ENCODE peak calls at places on chromosomes 6 and 20, in nine cellular contexts. One of them, this sample, is unnamed. For H3K36me3, the result is how much of the 10 kb centered on the place peaks cover.

GRCh38 chr6:29792123-29793035 is 35.2 kb upstream of the HLA-G start:
- DNase-seq in thyroid gland: peak
- DNase-seq in prostate gland: peak
- DNase-seq in CD8-positive, alpha-beta memory T cell: peak
- DNase-seq in heart left ventricle: peak
- DNase-seq in fibroblast of lung: no peak
- DNase-seq in GM23338: peak
- DNase-seq in naive thymus-derived CD4-positive, alpha-beta T cell: peak
- DNase-seq in MM.1S: peak
- DNase-seq in this sample: peak

GRCh38 chr20:1827974-1828785 is 67.0 kb upstream of the SIRPA start:
- DNase-seq in GM23338: no peak
- DNase-seq in thyroid gland: no peak
- DNase-seq in CD8-positive, alpha-beta memory T cell: no peak
- DNase-seq in naive thymus-derived CD4-positive, alpha-beta T cell: no peak
- DNase-seq in MM.1S: no peak
- DNase-seq in prostate gland: peak
- DNase-seq in heart left ventricle: peak
- DNase-seq in fibroblast of lung: peak
- DNase-seq in this sample: no peak

GRCh38 chr6:139452176-139452876 is 77.9 kb upstream of the CITED2 start:
- DNase-seq in naive thymus-derived CD4-positive, alpha-beta T cell: no peak
- DNase-seq in fibroblast of lung: peak
- DNase-seq in MM.1S: no peak
- DNase-seq in GM23338: no peak
- DNase-seq in heart left ventricle: no peak
- DNase-seq in thyroid gland: no peak
- DNase-seq in prostate gland: no peak
- DNase-seq in CD8-positive, alpha-beta memory T cell: no peak
- DNase-seq in this sample: no peak

GRCh38 chr6:5619249-5619648 is 357.9 kb downstream of the FARS2 start:
- DNase-seq in heart left ventricle: no peak
- DNase-seq in GM23338: no peak
- DNase-seq in prostate gland: no peak
- DNase-seq in CD8-positive, alpha-beta memory T cell: peak
- DNase-seq in thyroid gland: no peak
- DNase-seq in MM.1S: no peak
- DNase-seq in naive thymus-derived CD4-positive, alpha-beta T cell: peak
- DNase-seq in fibroblast of lung: no peak
- DNase-seq in this sample: no peak

GRCh38 chr6:158663465-158664167 is 13.8 kb downstream of the SYTL3 start:
- DNase-seq in naive thymus-derived CD4-positive, alpha-beta T cell: peak
- DNase-seq in prostate gland: peak
- DNase-seq in thyroid gland: peak
- DNase-seq in CD8-positive, alpha-beta memory T cell: no peak
- DNase-seq in fibroblast of lung: no peak
- DNase-seq in MM.1S: no peak
- DNase-seq in heart left ventricle: no peak
- DNase-seq in GM23338: peak
- DNase-seq in this sample: no peak

GRCh38 chr6:5556011-5556410 is 294.7 kb downstream of the FARS2 start:
- DNase-seq in thyroid gland: no peak
- DNase-seq in CD8-positive, alpha-beta memory T cell: no peak
- DNase-seq in prostate gland: no peak
- DNase-seq in GM23338: no peak
- DNase-seq in MM.1S: no peak
- DNase-seq in naive thymus-derived CD4-positive, alpha-beta T cell: no peak
- DNase-seq in heart left ventricle: no peak
- DNase-seq in fibroblast of lung: no peak
- DNase-seq in this sample: no peak

GRCh38 chr6:53326372-53327016 is 22.3 kb downstream of the ELOVL5 start:
- DNase-seq in MM.1S: no peak
- DNase-seq in heart left ventricle: peak
- DNase-seq in prostate gland: peak
- DNase-seq in fibroblast of lung: peak
- DNase-seq in thyroid gland: peak
- DNase-seq in CD8-positive, alpha-beta memory T cell: no peak
- DNase-seq in naive thymus-derived CD4-positive, alpha-beta T cell: no peak
- DNase-seq in GM23338: no peak
- DNase-seq in this sample: no peak

GRCh38 chr6:44582930-44583329 is 195.4 kb downstream of the CDC5L start:
- DNase-seq in CD8-positive, alpha-beta memory T cell: no peak
- DNase-seq in fibroblast of lung: no peak
- DNase-seq in MM.1S: no peak
- DNase-seq in naive thymus-derived CD4-positive, alpha-beta T cell: no peak
- DNase-seq in prostate gland: no peak
- DNase-seq in heart left ventricle: no peak
- DNase-seq in GM23338: no peak
- DNase-seq in thyroid gland: no peak
- DNase-seq in this sample: no peak

GRCh38 chr6:105593805-105594231 is 190.9 kb upstream of the PREP start:
- DNase-seq in GM23338: no peak
- DNase-seq in prostate gland: peak
- DNase-seq in CD8-positive, alpha-beta memory T cell: no peak
- DNase-seq in heart left ventricle: no peak
- DNase-seq in MM.1S: no peak
- DNase-seq in naive thymus-derived CD4-positive, alpha-beta T cell: no peak
- DNase-seq in thyroid gland: peak
- DNase-seq in fibroblast of lung: peak
- DNase-seq in this sample: no peak

GRCh38 chr20:5845686-5846651 is 95.8 kb downstream of the SHLD1 start:
- DNase-seq in MM.1S: peak
- DNase-seq in prostate gland: no peak
- DNase-seq in fibroblast of lung: peak
- DNase-seq in heart left ventricle: no peak
- DNase-seq in thyroid gland: no peak
- DNase-seq in GM23338: peak
- DNase-seq in naive thymus-derived CD4-positive, alpha-beta T cell: peak
- DNase-seq in CD8-positive, alpha-beta memory T cell: peak
- DNase-seq in this sample: no peak

GRCh38 chr6:169589699-169590257 is 112.1 kb downstream of the WDR27 start:
- DNase-seq in MM.1S: peak
- DNase-seq in GM23338: no peak
- DNase-seq in thyroid gland: no peak
- DNase-seq in prostate gland: no peak
- DNase-seq in heart left ventricle: no peak
- DNase-seq in CD8-positive, alpha-beta memory T cell: peak
- DNase-seq in fibroblast of lung: peak
- DNase-seq in naive thymus-derived CD4-positive, alpha-beta T cell: peak
- DNase-seq in this sample: no peak

GRCh38 chr20:41140226-41141133 is 3.1 kb downstream of the PLCG1 start:
- DNase-seq in thyroid gland: peak
- DNase-seq in naive thymus-derived CD4-positive, alpha-beta T cell: no peak
- DNase-seq in prostate gland: no peak
- DNase-seq in MM.1S: no peak
- DNase-seq in GM23338: no peak
- DNase-seq in CD8-positive, alpha-beta memory T cell: no peak
- DNase-seq in fibroblast of lung: no peak
- DNase-seq in heart left ventricle: no peak
- DNase-seq in this sample: peak

GRCh38 chr20:41142914-41143313 is 5.6 kb downstream of the PLCG1 start:
- DNase-seq in thyroid gland: no peak
- DNase-seq in heart left ventricle: no peak
- DNase-seq in GM23338: no peak
- DNase-seq in prostate gland: no peak
- DNase-seq in MM.1S: no peak
- DNase-seq in CD8-positive, alpha-beta memory T cell: peak
- DNase-seq in fibroblast of lung: no peak
- DNase-seq in naive thymus-derived CD4-positive, alpha-beta T cell: peak
- DNase-seq in this sample: no peak

GRCh38 chr20:41142241-41142640 is 4.9 kb downstream of the PLCG1 start:
- DNase-seq in CD8-positive, alpha-beta memory T cell: no peak
- DNase-seq in thyroid gland: no peak
- DNase-seq in fibroblast of lung: no peak
- DNase-seq in MM.1S: no peak
- DNase-seq in prostate gland: no peak
- DNase-seq in GM23338: no peak
- DNase-seq in heart left ventricle: no peak
- DNase-seq in naive thymus-derived CD4-positive, alpha-beta T cell: no peak
- DNase-seq in this sample: no peak

GRCh38 chr20:41139227-41140093 is 2.1 kb downstream of the PLCG1 start:
- DNase-seq in GM23338: no peak
- DNase-seq in CD8-positive, alpha-beta memory T cell: no peak
- DNase-seq in thyroid gland: no peak
- DNase-seq in naive thymus-derived CD4-positive, alpha-beta T cell: peak
- DNase-seq in MM.1S: no peak
- DNase-seq in fibroblast of lung: no peak
- DNase-seq in prostate gland: no peak
- DNase-seq in heart left ventricle: no peak
- DNase-seq in this sample: peak

GRCh38 chr20:41141153-41141815 is 3.9 kb downstream of the PLCG1 start:
- DNase-seq in heart left ventricle: peak
- DNase-seq in MM.1S: no peak
- DNase-seq in GM23338: no peak
- DNase-seq in thyroid gland: peak
- DNase-seq in prostate gland: no peak
- DNase-seq in naive thymus-derived CD4-positive, alpha-beta T cell: peak
- DNase-seq in CD8-positive, alpha-beta memory T cell: no peak
- DNase-seq in fibroblast of lung: peak
- DNase-seq in this sample: no peak
- H3K27ac ChIP-seq in heart left ventricle: peak
- H3K27ac ChIP-seq in MM.1S: no peak
- H3K27ac ChIP-seq in GM23338: no peak
- H3K27ac ChIP-seq in thyroid gland: peak
- H3K27ac ChIP-seq in prostate gland: peak
- H3K27ac ChIP-seq in naive thymus-derived CD4-positive, alpha-beta T cell: peak
- H3K27ac ChIP-seq in CD8-positive, alpha-beta memory T cell: peak
- H3K27ac ChIP-seq in fibroblast of lung: no peak
- H3K27ac ChIP-seq in this sample: peak

DNA sequence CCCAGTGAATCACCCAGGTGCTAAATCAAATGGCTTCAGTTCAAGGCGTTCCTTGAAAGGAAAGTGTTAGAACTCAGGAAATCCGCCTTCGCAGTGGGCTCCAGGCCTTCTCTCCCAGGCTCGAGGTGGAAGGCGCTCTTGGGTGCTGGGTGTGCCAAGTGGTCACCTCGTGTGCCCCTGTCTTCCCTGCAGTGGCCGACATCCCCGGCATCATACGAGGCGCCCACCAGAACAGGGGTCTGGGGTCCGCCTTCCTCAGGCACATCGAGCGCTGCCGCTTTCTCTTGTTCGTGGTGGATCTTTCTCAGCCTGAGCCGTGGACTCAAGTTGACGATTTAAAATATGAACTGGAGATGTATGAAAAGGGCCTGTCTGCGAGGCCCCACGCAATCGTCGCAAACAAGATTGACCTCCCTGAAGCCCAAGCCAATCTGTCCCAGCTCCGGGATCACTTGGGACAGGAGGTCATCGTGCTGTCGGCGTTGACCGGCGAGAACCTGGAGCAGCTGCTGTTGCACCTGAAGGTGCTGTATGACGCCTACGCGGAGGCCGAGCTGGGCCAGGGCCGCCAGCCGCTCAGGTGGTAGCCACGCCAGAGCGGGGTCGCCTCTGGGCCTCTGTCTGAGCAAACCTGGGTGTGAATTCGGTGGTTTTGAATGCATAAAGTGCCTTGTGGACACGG is 17.8 kb downstream of the MTG2 start:
- DNase-seq in thyroid gland: no peak
- DNase-seq in fibroblast of lung: no peak
- DNase-seq in naive thymus-derived CD4-positive, alpha-beta T cell: no peak
- DNase-seq in prostate gland: no peak
- DNase-seq in GM23338: no peak
- DNase-seq in heart left ventricle: peak
- DNase-seq in MM.1S: no peak
- DNase-seq in CD8-positive, alpha-beta memory T cell: no peak
- DNase-seq in this sample: peak
- H3K36me3 ChIP-seq in thyroid gland: under half
- H3K36me3 ChIP-seq in fibroblast of lung: under half
- H3K36me3 ChIP-seq in naive thymus-derived CD4-positive, alpha-beta T cell: under half
- H3K36me3 ChIP-seq in prostate gland: under half
- H3K36me3 ChIP-seq in GM23338: under half
- H3K36me3 ChIP-seq in heart left ventricle: half or more
- H3K36me3 ChIP-seq in MM.1S: under half
- H3K36me3 ChIP-seq in CD8-positive, alpha-beta memory T cell: under half
- H3K36me3 ChIP-seq in this sample: under half

GRCh38 chr6:46422619-46423018 is 68.6 kb downstream of the RCAN2 start:
- DNase-seq in CD8-positive, alpha-beta memory T cell: no peak
- DNase-seq in fibroblast of lung: no peak
- DNase-seq in prostate gland: no peak
- DNase-seq in GM23338: no peak
- DNase-seq in heart left ventricle: no peak
- DNase-seq in thyroid gland: no peak
- DNase-seq in naive thymus-derived CD4-positive, alpha-beta T cell: no peak
- DNase-seq in MM.1S: no peak
- DNase-seq in this sample: no peak
- H3K27ac ChIP-seq in CD8-positive, alpha-beta memory T cell: no peak
- H3K27ac ChIP-seq in fibroblast of lung: no peak
- H3K27ac ChIP-seq in prostate gland: no peak
- H3K27ac ChIP-seq in GM23338: no peak
- H3K27ac ChIP-seq in heart left ventricle: no peak
- H3K27ac ChIP-seq in thyroid gland: no peak
- H3K27ac ChIP-seq in naive thymus-derived CD4-positive, alpha-beta T cell: no peak
- H3K27ac ChIP-seq in MM.1S: no peak
- H3K27ac ChIP-seq in this sample: no peak

GRCh38 chr6:125886914-125887313 is 69.7 kb upstream of the HINT3 start:
- DNase-seq in thyroid gland: no peak
- DNase-seq in fibroblast of lung: no peak
- DNase-seq in heart left ventricle: no peak
- DNase-seq in CD8-positive, alpha-beta memory T cell: no peak
- DNase-seq in prostate gland: no peak
- DNase-seq in GM23338: no peak
- DNase-seq in naive thymus-derived CD4-positive, alpha-beta T cell: no peak
- DNase-seq in MM.1S: no peak
- DNase-seq in this sample: no peak

GRCh38 chr6:125882243-125882642 is 74.3 kb upstream of the HINT3 start:
- DNase-seq in heart left ventricle: no peak
- DNase-seq in prostate gland: no peak
- DNase-seq in fibroblast of lung: no peak
- DNase-seq in MM.1S: no peak
- DNase-seq in CD8-positive, alpha-beta memory T cell: no peak
- DNase-seq in GM23338: no peak
- DNase-seq in thyroid gland: no peak
- DNase-seq in naive thymus-derived CD4-positive, alpha-beta T cell: no peak
- DNase-seq in this sample: no peak

GRCh38 chr6:125888989-125889656 is 67.4 kb upstream of the HINT3 start:
- DNase-seq in fibroblast of lung: peak
- DNase-seq in heart left ventricle: no peak
- DNase-seq in CD8-positive, alpha-beta memory T cell: peak
- DNase-seq in thyroid gland: peak
- DNase-seq in prostate gland: no peak
- DNase-seq in naive thymus-derived CD4-positive, alpha-beta T cell: peak
- DNase-seq in MM.1S: peak
- DNase-seq in GM23338: peak
- DNase-seq in this sample: no peak

GRCh38 chr6:125884656-125885055 is 71.9 kb upstream of the HINT3 start:
- DNase-seq in CD8-positive, alpha-beta memory T cell: no peak
- DNase-seq in GM23338: no peak
- DNase-seq in naive thymus-derived CD4-positive, alpha-beta T cell: no peak
- DNase-seq in fibroblast of lung: no peak
- DNase-seq in prostate gland: no peak
- DNase-seq in heart left ventricle: no peak
- DNase-seq in thyroid gland: no peak
- DNase-seq in MM.1S: no peak
- DNase-seq in this sample: no peak

DNA sequence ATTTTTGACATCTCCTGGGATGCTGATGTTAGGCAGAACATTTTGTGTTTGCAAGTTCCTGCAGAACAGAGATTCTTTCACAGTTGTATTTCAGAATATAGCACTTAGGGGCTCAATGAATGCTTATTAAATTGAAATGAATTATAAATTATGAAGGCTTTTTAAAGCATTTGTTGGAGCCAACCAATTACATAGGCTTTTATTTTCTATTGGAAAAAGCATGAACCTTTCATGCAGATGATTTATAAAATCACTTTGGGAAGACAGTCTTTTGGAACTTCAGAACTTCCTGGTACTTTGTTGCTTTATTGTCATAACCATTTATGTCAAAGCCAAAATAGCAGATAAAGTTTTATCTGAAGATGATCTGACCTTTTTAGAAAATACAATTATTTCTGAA is 69.2 kb upstream of the HINT3 start:
- DNase-seq in heart left ventricle: no peak
- DNase-seq in prostate gland: no peak
- DNase-seq in thyroid gland: no peak
- DNase-seq in CD8-positive, alpha-beta memory T cell: no peak
- DNase-seq in naive thymus-derived CD4-positive, alpha-beta T cell: no peak
- DNase-seq in MM.1S: no peak
- DNase-seq in GM23338: no peak
- DNase-seq in fibroblast of lung: no peak
- DNase-seq in this sample: no peak
- H3K36me3 ChIP-seq in heart left ventricle: half or more
- H3K36me3 ChIP-seq in prostate gland: under half
- H3K36me3 ChIP-seq in thyroid gland: under half
- H3K36me3 ChIP-seq in CD8-positive, alpha-beta memory T cell: under half
- H3K36me3 ChIP-seq in naive thymus-derived CD4-positive, alpha-beta T cell: under half
- H3K36me3 ChIP-seq in MM.1S: under half
- H3K36me3 ChIP-seq in GM23338: under half
- H3K36me3 ChIP-seq in fibroblast of lung: under half
- H3K36me3 ChIP-seq in this sample: under half

This sample was measured in kidney.